ENCODE peak calls at places on chromosomes 16 and 17, in four cellular contexts. H, J, Y and Z are unnamed samples.

GRCh38 chr17:31095239-31096105 is 695 bp downstream of the NF1 start:
- DNase-seq in H (peak), J (no peak), Y (no peak), Z (peak)

GRCh38 chr17:70407501-70407900 is 238.2 kb downstream of the KCNJ2 start:
- DNase-seq in Y (no peak), H (no peak), J (peak), Z (no peak)

GRCh38 chr17:75539969-75540729 is 14.7 kb downstream of the LLGL2 start:
- DNase-seq in J (no peak), H (no peak), Y (no peak), Z (no peak)

GRCh38 chr17:60248618-60249516 is 99.1 kb downstream of the CA4 start:
- DNase-seq in J (no peak), H (no peak), Y (no peak), Z (no peak)

GRCh38 chr17:44221862-44222111 is 2.3 kb upstream of the UBTF start:
- DNase-seq in Y (no peak), J (no peak), H (peak), Z (no peak)

GRCh38 chr17:48228720-48229119 is 121.2 kb downstream of the SNX11 start:
- DNase-seq in Y (no peak), H (no peak), J (no peak), Z (no peak)

GRCh38 chr17:44916059-44916780 is 920 bp upstream of the GFAP start:
- DNase-seq in Y (no peak), H (no peak), J (no peak), Z (no peak)

GRCh38 chr16:66972983-66973382 is 11.9 kb downstream of the CES3 start:
- DNase-seq in H (no peak), Y (no peak), J (no peak), Z (peak)

GRCh38 chr16:68117884-68118283 is 32.7 kb downstream of the NFATC3 start:
- DNase-seq in J (no peak), H (no peak), Y (no peak), Z (no peak)

GRCh38 chr16:13426279-13426678 is 493.7 kb upstream of the ERCC4 start:
- DNase-seq in H (no peak), J (no peak), Y (no peak), Z (no peak)

GRCh38 chr16:85621698-85622433 is 8.7 kb downstream of the GSE1 start:
- DNase-seq in Y (no peak), J (no peak), H (no peak), Z (no peak)

GRCh38 chr16:16014329-16015224 is 65.2 kb downstream of the ABCC1 start:
- DNase-seq in J (no peak), H (no peak), Y (no peak), Z (peak)

GRCh38 chr17:42142371-42142896 is 12.4 kb downstream of the RAB5C start:
- DNase-seq in Y (no peak), H (peak), J (peak), Z (no peak)

GRCh38 chr17:56291226-56291805 is 138.0 kb downstream of the ANKFN1 start:
- DNase-seq in H (no peak), Y (no peak), J (no peak), Z (no peak)

GRCh38 chr17:74359916-74360315 is 1.8 kb downstream of the BTBD17 start:
- DNase-seq in J (no peak), Y (no peak), H (no peak), Z (no peak)

GRCh38 chr16:86459266-86459665 is 51.1 kb upstream of the FOXF1 start:
- DNase-seq in Y (no peak), H (no peak), J (no peak), Z (no peak)

GRCh38 chr16:35733971-35734702 is 2274.7 kb downstream of the TP53TG3F start:
- DNase-seq in J (no peak), Y (no peak), H (no peak), Z (no peak)

GRCh38 chr16:82300374-82300936 is 130.4 kb upstream of the MPHOSPH6 start:
- DNase-seq in Y (no peak), J (no peak), H (no peak), Z (no peak)

GRCh38 chr17:70040336-70040735 is 34.7 kb upstream of the KCNJ16 start:
- DNase-seq in H (no peak), J (no peak), Y (no peak), Z (no peak)

GRCh38 chr17:27078296-27078695 is 215.6 kb upstream of the WSB1 start:
- DNase-seq in J (no peak), Y (no peak), H (no peak), Z (no peak)

GRCh38 chr17:61312406-61313295 is 87.0 kb upstream of the TBX2 start:
- DNase-seq in Y (no peak), H (no peak), J (no peak), Z (no peak)

GRCh38 chr17:21272881-21273839 is 11.4 kb upstream of the MAP2K3 start:
- DNase-seq in H (no peak), J (no peak), Y (no peak), Z (peak)

GRCh38 chr16:2499890-2500633 is 13.7 kb upstream of the ATP6V0C start:
- DNase-seq in J (no peak), Y (no peak), H (no peak), Z (no peak)

GRCh38 chr17:64001763-64002529 is 3.8 kb downstream of the PRR29 start:
- DNase-seq in H (no peak), J (peak), Y (no peak), Z (no peak)

GRCh38 chr16:80968386-80969113 is 38.1 kb downstream of the CMC2 start:
- DNase-seq in Y (no peak), H (no peak), J (no peak), Z (no peak)

GRCh38 chr17:71470062-71470461 is 650.8 kb upstream of the SOX9 start:
- DNase-seq in H (no peak), J (no peak), Y (no peak), Z (no peak)

GRCh38 chr17:57357392-57357784 is 101.1 kb downstream of the MSI2 start:
- DNase-seq in J (no peak), H (no peak), Y (no peak), Z (no peak)

GRCh38 chr16:64391009-64391663 is 730.7 kb downstream of the CDH11 start:
- DNase-seq in Y (no peak), J (no peak), H (no peak), Z (no peak)

GRCh38 chr17:53101706-53102105 is 721.0 kb upstream of the KIF2B start:
- DNase-seq in J (no peak), Y (no peak), H (no peak), Z (no peak)

GRCh38 chr17:72477529-72477928 is 356.7 kb downstream of the SOX9 start:
- DNase-seq in H (no peak), Y (no peak), J (no peak), Z (peak)